ENCODE peak calls at places on chromosomes 2 and 18, in nine cellular contexts. M is GM23338, V is PC-3, Y is OCI-LY7, P is HCT116, F is hepatocyte, U is GM23248, R is SK-N-SH, K is MM.1S. T is an unnamed sample.

GRCh38 chr2:144812288-144812687 is 292.4 kb upstream of the ZEB2 start:
- DNase-seq in K (no peak), V (no peak), P (no peak), F (no peak), Y (no peak), M (no peak), R (no peak), U (no peak), T (no peak)

GRCh38 chr2:26763019-26763418 is 1.1 kb upstream of the SLC35F6 start:
- DNase-seq in M (no peak), F (no peak), P (no peak), R (no peak), U (no peak), V (no peak), Y (no peak), K (no peak), T (no peak)

GRCh38 chr18:59911600-59911999 is 11.8 kb downstream of the PMAIP1 start:
- DNase-seq in P (no peak), F (no peak), V (no peak), R (no peak), M (no peak), U (no peak), Y (peak), K (no peak), T (no peak)

GRCh38 chr2:45860136-45861106 is 208.9 kb downstream of the PRKCE start:
- DNase-seq in M (peak), R (peak), P (no peak), K (no peak), U (peak), V (no peak), F (peak), Y (no peak), T (no peak)

GRCh38 chr18:49613741-49614151 is 51.9 kb downstream of the LIPG start:
- DNase-seq in F (no peak), M (no peak), U (no peak), R (no peak), K (no peak), Y (no peak), V (peak), P (no peak), T (peak)

GRCh38 chr2:58856100-58856499 is 615.0 kb upstream of the FANCL start:
- DNase-seq in V (no peak), P (no peak), K (no peak), F (no peak), Y (no peak), U (no peak), M (peak), R (no peak), T (no peak)

GRCh38 chr2:159557437-159558034 is 58.8 kb downstream of the BAZ2B start:
- DNase-seq in U (peak), F (peak), K (no peak), R (no peak), P (peak), M (peak), Y (peak), V (peak), T (peak)

GRCh38 chr2:28621172-28622100 is 125.6 kb downstream of the PLB1 start:
- DNase-seq in Y (no peak), F (peak), V (peak), K (peak), P (peak), M (peak), R (peak), U (peak), T (peak)

GRCh38 chr18:34972765-34973414 is 68.3 kb upstream of the MAPRE2 start:
- DNase-seq in F (no peak), M (no peak), P (no peak), U (no peak), Y (no peak), R (no peak), V (no peak), K (no peak), T (no peak)

GRCh38 chr2:18272148-18272494 is 288.3 kb downstream of the RDH14 start:
- DNase-seq in K (no peak), V (no peak), M (no peak), P (no peak), F (no peak), Y (no peak), U (no peak), R (no peak), T (no peak)

GRCh38 chr2:84969511-84970265 is 1.3 kb upstream of the KCMF1 start:
- DNase-seq in K (peak), M (no peak), P (no peak), F (no peak), Y (peak), V (peak), U (peak), R (peak), T (peak)

GRCh38 chr2:84970956-84971798 is at the start of gene KCMF1:
- DNase-seq in Y (peak), U (peak), R (peak), V (peak), M (peak), P (no peak), K (peak), F (peak), T (peak)

GRCh38 chr2:84970266-84970955 is 550 bp upstream of the KCMF1 start:
- DNase-seq in U (peak), M (peak), F (peak), Y (peak), V (peak), R (peak), P (no peak), K (peak), T (peak)

GRCh38 chr2:84971799-84972790 is 1.1 kb downstream of the KCMF1 start:
- DNase-seq in K (peak), R (peak), Y (peak), V (peak), U (peak), P (no peak), M (peak), F (peak), T (peak)
- TF ChIP-seq EZH2phosphoT487 in K (no peak), R (no peak), Y (no peak), V (no peak), U (no peak), P (no peak), M (no peak), F (no peak), T (no peak)

DNA sequence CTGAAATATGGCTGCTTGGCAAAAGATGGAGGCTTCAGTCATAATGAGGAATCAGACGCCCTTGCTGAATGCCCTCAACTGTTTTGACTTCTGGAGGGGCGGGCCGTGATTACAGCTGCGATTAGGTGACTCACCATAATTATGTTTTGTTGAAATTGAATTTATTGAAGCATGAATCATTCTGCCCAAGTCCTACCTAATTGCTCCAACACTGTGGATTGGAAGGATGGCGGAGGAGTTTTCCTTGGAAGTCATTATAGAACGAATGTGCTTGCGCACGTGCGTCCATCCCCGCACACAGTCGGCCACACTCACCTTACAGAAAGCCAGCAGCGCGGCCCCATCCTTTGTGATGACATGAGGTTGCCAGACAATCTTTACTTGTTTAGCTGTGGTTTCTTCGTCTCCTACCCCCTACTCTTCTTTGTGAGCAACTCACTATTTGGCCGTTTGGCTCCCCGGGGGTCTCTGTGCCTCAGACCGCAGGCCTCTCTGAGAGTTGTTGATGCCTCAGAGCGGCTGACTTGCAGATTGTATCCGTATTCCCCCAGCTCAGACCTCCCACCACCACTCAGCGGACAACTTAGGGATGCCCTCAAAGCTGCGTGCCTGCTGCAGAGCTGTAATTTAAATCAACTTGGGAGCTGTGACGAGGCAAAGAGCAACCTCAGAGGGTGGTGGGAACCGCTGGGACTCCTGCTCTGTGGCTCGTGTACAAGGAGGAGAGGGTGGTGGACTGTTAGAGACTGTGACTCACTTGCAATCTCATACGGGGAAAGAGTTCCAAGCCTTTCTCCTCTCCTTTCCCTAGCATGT is 513.4 kb downstream of the TNS1 start:
- DNase-seq in K (no peak), V (peak), Y (no peak), R (no peak), F (no peak), P (no peak), M (peak), U (peak), T (peak)
- H3K4me2 ChIP-seq in K (no peak), V (no peak), Y (no peak), R (no peak), F (no peak), P (no peak), M (no peak), U (peak), T (peak)

GRCh38 chr2:109124982-109125594 is 3.9 kb upstream of the SH3RF3 start:
- DNase-seq in P (no peak), R (peak), K (no peak), V (peak), U (no peak), F (no peak), M (peak), Y (no peak), T (no peak)

GRCh38 chr2:109118321-109118720 is 10.7 kb upstream of the SH3RF3 start:
- DNase-seq in U (no peak), R (no peak), P (no peak), F (no peak), Y (no peak), M (no peak), K (no peak), V (no peak), T (no peak)

GRCh38 chr2:109117780-109118179 is 11.2 kb upstream of the SH3RF3 start:
- DNase-seq in F (no peak), R (no peak), Y (no peak), U (no peak), M (no peak), V (no peak), K (no peak), P (no peak), T (no peak)

GRCh38 chr2:109123586-109124201 is 5.3 kb upstream of the SH3RF3 start:
- DNase-seq in V (no peak), R (no peak), U (no peak), Y (no peak), F (no peak), K (no peak), M (no peak), P (no peak), T (no peak)

DNA sequence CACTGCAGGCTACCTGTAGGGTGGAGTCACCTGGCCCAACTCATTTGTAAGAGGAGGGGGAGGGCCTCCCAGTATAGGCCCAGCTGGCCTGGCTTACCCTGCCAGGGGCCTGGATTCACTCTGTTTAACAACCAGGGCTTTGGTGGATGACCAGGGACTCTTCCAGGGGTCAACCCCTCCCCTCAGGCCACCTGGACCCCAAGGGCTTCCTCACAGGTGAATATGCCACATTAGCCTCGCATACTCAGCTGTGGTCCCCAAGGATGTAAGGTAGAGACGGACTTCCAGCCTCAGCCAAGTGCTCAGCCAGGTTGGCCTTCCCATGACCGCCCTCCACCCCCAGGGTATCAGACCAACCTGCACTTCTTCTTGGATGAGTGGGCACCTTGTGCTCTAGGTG is 8.8 kb upstream of the SH3RF3 start:
- DNase-seq in M (no peak), Y (no peak), F (no peak), U (no peak), V (no peak), P (no peak), K (no peak), R (no peak), T (no peak)
- TF ChIP-seq EZH2phosphoT487 in M (no peak), Y (no peak), F (no peak), U (no peak), V (no peak), P (no peak), K (no peak), R (no peak), T (no peak)

DNA sequence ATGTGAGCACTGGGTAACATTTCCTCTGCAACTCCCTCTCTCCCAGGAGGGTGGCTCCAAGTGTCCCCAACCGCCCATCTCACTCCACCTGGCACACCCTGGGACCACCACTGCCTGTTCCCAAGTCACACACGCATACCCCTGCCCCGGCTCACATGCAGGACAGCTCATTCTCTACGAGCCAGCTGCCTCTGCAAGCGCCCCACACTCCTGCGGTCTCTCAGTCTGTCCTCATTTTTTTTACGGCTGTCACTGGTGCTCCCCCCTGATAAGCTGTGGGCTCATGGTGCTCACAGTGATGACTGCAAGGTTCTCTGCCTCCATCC is 30.8 kb downstream of the AFG3L2 start:
- DNase-seq in V (no peak), R (no peak), Y (no peak), F (no peak), M (no peak), U (no peak), P (no peak), K (no peak), T (no peak)
- H3K4me2 ChIP-seq in V (peak), R (no peak), Y (no peak), F (no peak), M (no peak), U (no peak), P (no peak), K (no peak), T (no peak)

T was measured in neural progenitor cell.